ENCODE peak calls at places on chromosomes 4 and X, in seven cellular contexts. One of them, this sample, is unnamed.

GRCh38 chr4:986949-987688 is at the start of gene IDUA:
- DNase-seq in breast epithelium: peak; percentile 70
- DNase-seq in A673: peak; percentile 79
- DNase-seq in uterus: peak; percentile 71
- DNase-seq in heart right ventricle: peak; percentile 78
- DNase-seq in SK-N-SH: peak; percentile 97
- DNase-seq in tibial nerve: peak; percentile 55
- DNase-seq in this sample: peak; percentile 71

GRCh38 chr4:107740950-107741701 is 21.1 kb upstream of the PAPSS1 start:
- DNase-seq in breast epithelium: peak; percentile 60
- DNase-seq in A673: no peak
- DNase-seq in uterus: peak; percentile 67
- DNase-seq in heart right ventricle: peak; percentile 57
- DNase-seq in SK-N-SH: no peak
- DNase-seq in tibial nerve: peak; percentile 63
- DNase-seq in this sample: no peak

GRCh38 chrX:153726286-153727107 is 1.8 kb downstream of the ABCD1 start:
- DNase-seq in breast epithelium: no peak
- DNase-seq in A673: peak; percentile 19
- DNase-seq in uterus: peak; percentile 46
- DNase-seq in heart right ventricle: peak; percentile 62
- DNase-seq in SK-N-SH: peak; percentile 80
- DNase-seq in tibial nerve: peak; percentile 43
- DNase-seq in this sample: peak; percentile 74

GRCh38 chrX:63350979-63351616 is at the start of gene SPIN4:
- DNase-seq in breast epithelium: peak; percentile 80
- DNase-seq in A673: peak; percentile 62
- DNase-seq in uterus: peak; percentile 81
- DNase-seq in heart right ventricle: peak; percentile 81
- DNase-seq in SK-N-SH: peak; percentile 88
- DNase-seq in tibial nerve: peak; percentile 40
- DNase-seq in this sample: peak; percentile 31

GRCh38 chrX:131393426-131393825 is 104.3 kb upstream of the IGSF1 start:
- DNase-seq in breast epithelium: no peak
- DNase-seq in A673: no peak
- DNase-seq in uterus: no peak
- DNase-seq in heart right ventricle: no peak
- DNase-seq in SK-N-SH: no peak
- DNase-seq in tibial nerve: no peak
- DNase-seq in this sample: no peak

GRCh38 chr4:19689511-19689910 is 562.2 kb upstream of the SLIT2 start:
- DNase-seq in breast epithelium: no peak
- DNase-seq in A673: no peak
- DNase-seq in uterus: no peak
- DNase-seq in heart right ventricle: no peak
- DNase-seq in SK-N-SH: no peak
- DNase-seq in tibial nerve: no peak
- DNase-seq in this sample: no peak

GRCh38 chrX:151754641-151755215 is 20.2 kb downstream of the CNGA2 start:
- DNase-seq in breast epithelium: no peak
- DNase-seq in A673: no peak
- DNase-seq in uterus: no peak
- DNase-seq in heart right ventricle: no peak
- DNase-seq in SK-N-SH: no peak
- DNase-seq in tibial nerve: no peak
- DNase-seq in this sample: no peak

GRCh38 chr4:162282711-162283110 is 118.9 kb upstream of the FSTL5 start:
- DNase-seq in breast epithelium: no peak
- DNase-seq in A673: no peak
- DNase-seq in uterus: no peak
- DNase-seq in heart right ventricle: no peak
- DNase-seq in SK-N-SH: no peak
- DNase-seq in tibial nerve: no peak
- DNase-seq in this sample: no peak

GRCh38 chr4:67542076-67542475 is 3.2 kb downstream of the CENPC start:
- DNase-seq in breast epithelium: no peak
- DNase-seq in A673: no peak
- DNase-seq in uterus: no peak
- DNase-seq in heart right ventricle: no peak
- DNase-seq in SK-N-SH: no peak
- DNase-seq in tibial nerve: no peak
- DNase-seq in this sample: no peak

GRCh38 chr4:138870739-138871633 is 144.6 kb upstream of the NOCT start:
- DNase-seq in breast epithelium: peak; percentile 68
- DNase-seq in A673: peak; percentile 85
- DNase-seq in uterus: peak; percentile 60
- DNase-seq in heart right ventricle: peak; percentile 58
- DNase-seq in SK-N-SH: peak; percentile 70
- DNase-seq in tibial nerve: peak; percentile 80
- DNase-seq in this sample: peak; percentile 58

GRCh38 chrX:115892056-115892708 is 278.4 kb upstream of the AGTR2 start:
- DNase-seq in breast epithelium: no peak
- DNase-seq in A673: no peak
- DNase-seq in uterus: no peak
- DNase-seq in heart right ventricle: no peak
- DNase-seq in SK-N-SH: no peak
- DNase-seq in tibial nerve: no peak
- DNase-seq in this sample: no peak

GRCh38 chr4:17766826-17767458 is 14.5 kb downstream of the FAM184B start:
- DNase-seq in breast epithelium: no peak
- DNase-seq in A673: no peak
- DNase-seq in uterus: no peak
- DNase-seq in heart right ventricle: no peak
- DNase-seq in SK-N-SH: no peak
- DNase-seq in tibial nerve: no peak
- DNase-seq in this sample: no peak

GRCh38 chrX:47577424-47577823 is 4.8 kb upstream of the TIMP1 start:
- DNase-seq in breast epithelium: no peak
- DNase-seq in A673: no peak
- DNase-seq in uterus: no peak
- DNase-seq in heart right ventricle: no peak
- DNase-seq in SK-N-SH: no peak
- DNase-seq in tibial nerve: no peak
- DNase-seq in this sample: no peak

GRCh38 chr4:54073481-54073880 is 9.1 kb upstream of the CHIC2 start:
- DNase-seq in breast epithelium: no peak
- DNase-seq in A673: no peak
- DNase-seq in uterus: no peak
- DNase-seq in heart right ventricle: no peak
- DNase-seq in SK-N-SH: no peak
- DNase-seq in tibial nerve: no peak
- DNase-seq in this sample: no peak

GRCh38 chr4:107808572-107808971 is 16.2 kb upstream of the SGMS2 start:
- DNase-seq in breast epithelium: no peak
- DNase-seq in A673: no peak
- DNase-seq in uterus: no peak
- DNase-seq in heart right ventricle: no peak
- DNase-seq in SK-N-SH: no peak
- DNase-seq in tibial nerve: no peak
- DNase-seq in this sample: no peak

GRCh38 chr4:149158852-149159251 is 656.8 kb downstream of the IQCM start:
- DNase-seq in breast epithelium: no peak
- DNase-seq in A673: no peak
- DNase-seq in uterus: no peak
- DNase-seq in heart right ventricle: no peak
- DNase-seq in SK-N-SH: no peak
- DNase-seq in tibial nerve: no peak
- DNase-seq in this sample: no peak

GRCh38 chr4:121792966-121793365 is 8.2 kb upstream of the EXOSC9 start:
- DNase-seq in breast epithelium: no peak
- DNase-seq in A673: no peak
- DNase-seq in uterus: no peak
- DNase-seq in heart right ventricle: no peak
- DNase-seq in SK-N-SH: no peak
- DNase-seq in tibial nerve: no peak
- DNase-seq in this sample: no peak

GRCh38 chr4:122531514-122531913 is 75.0 kb upstream of the IL2 start:
- DNase-seq in breast epithelium: no peak
- DNase-seq in A673: no peak
- DNase-seq in uterus: no peak
- DNase-seq in heart right ventricle: no peak
- DNase-seq in SK-N-SH: no peak
- DNase-seq in tibial nerve: no peak
- DNase-seq in this sample: no peak

GRCh38 chr4:20462426-20463175 is 210.9 kb downstream of the SLIT2 start:
- DNase-seq in breast epithelium: no peak
- DNase-seq in A673: no peak
- DNase-seq in uterus: no peak
- DNase-seq in heart right ventricle: no peak
- DNase-seq in SK-N-SH: peak; percentile 20
- DNase-seq in tibial nerve: no peak
- DNase-seq in this sample: no peak

GRCh38 chr4:189807031-189807430 is 133.6 kb upstream of the FRG1 start:
- DNase-seq in breast epithelium: no peak
- DNase-seq in A673: no peak
- DNase-seq in uterus: no peak
- DNase-seq in heart right ventricle: no peak
- DNase-seq in SK-N-SH: no peak
- DNase-seq in tibial nerve: no peak
- DNase-seq in this sample: no peak

GRCh38 chr4:74394476-74395136 is 29.7 kb downstream of the EREG start:
- DNase-seq in breast epithelium: no peak
- DNase-seq in A673: no peak
- DNase-seq in uterus: no peak
- DNase-seq in heart right ventricle: no peak
- DNase-seq in SK-N-SH: no peak
- DNase-seq in tibial nerve: no peak
- DNase-seq in this sample: no peak

GRCh38 chr4:98673282-98673644 is 14.9 kb upstream of the TSPAN5 start:
- DNase-seq in breast epithelium: no peak
- DNase-seq in A673: no peak
- DNase-seq in uterus: no peak
- DNase-seq in heart right ventricle: no peak
- DNase-seq in SK-N-SH: peak; percentile 16
- DNase-seq in tibial nerve: no peak
- DNase-seq in this sample: no peak

GRCh38 chr4:6893449-6894085 is 16.1 kb upstream of the TBC1D14 start:
- DNase-seq in breast epithelium: no peak
- DNase-seq in A673: no peak
- DNase-seq in uterus: peak; percentile 9
- DNase-seq in heart right ventricle: no peak
- DNase-seq in SK-N-SH: no peak
- DNase-seq in tibial nerve: no peak
- DNase-seq in this sample: no peak
- H3K27ac ChIP-seq in breast epithelium: no peak overlapping the region
- H3K27ac ChIP-seq in A673: no peak overlapping the region
- H3K27ac ChIP-seq in uterus: no peak overlapping the region
- H3K27ac ChIP-seq in heart right ventricle: no peak overlapping the region
- H3K27ac ChIP-seq in SK-N-SH: no peak overlapping the region
- H3K27ac ChIP-seq in tibial nerve: no peak overlapping the region
- H3K27ac ChIP-seq in this sample: no peak overlapping the region

GRCh38 chr4:78534286-78534955 is 17.1 kb upstream of the ANXA3 start:
- DNase-seq in breast epithelium: no peak
- DNase-seq in A673: no peak
- DNase-seq in uterus: no peak
- DNase-seq in heart right ventricle: no peak
- DNase-seq in SK-N-SH: no peak
- DNase-seq in tibial nerve: no peak
- DNase-seq in this sample: no peak
- H3K27ac ChIP-seq in breast epithelium: peak overlapping the region; percentile 88
- H3K27ac ChIP-seq in A673: no peak overlapping the region
- H3K27ac ChIP-seq in uterus: no peak overlapping the region
- H3K27ac ChIP-seq in heart right ventricle: no peak overlapping the region
- H3K27ac ChIP-seq in SK-N-SH: no peak overlapping the region
- H3K27ac ChIP-seq in tibial nerve: peak overlapping the region; percentile 74
- H3K27ac ChIP-seq in this sample: no peak overlapping the region

GRCh38 chr4:8334786-8335460 is 65.4 kb downstream of the HTRA3 start:
- DNase-seq in breast epithelium: no peak
- DNase-seq in A673: no peak
- DNase-seq in uterus: no peak
- DNase-seq in heart right ventricle: no peak
- DNase-seq in SK-N-SH: no peak
- DNase-seq in tibial nerve: no peak
- DNase-seq in this sample: no peak
- H3K27ac ChIP-seq in breast epithelium: no peak overlapping the region
- H3K27ac ChIP-seq in A673: no peak overlapping the region
- H3K27ac ChIP-seq in uterus: no peak overlapping the region
- H3K27ac ChIP-seq in heart right ventricle: no peak overlapping the region
- H3K27ac ChIP-seq in SK-N-SH: no peak overlapping the region
- H3K27ac ChIP-seq in tibial nerve: no peak overlapping the region
- H3K27ac ChIP-seq in this sample: no peak overlapping the region

GRCh38 chr4:127521463-127521862 is 111.3 kb upstream of the INTU start:
- DNase-seq in breast epithelium: no peak
- DNase-seq in A673: no peak
- DNase-seq in uterus: no peak
- DNase-seq in heart right ventricle: no peak
- DNase-seq in SK-N-SH: no peak
- DNase-seq in tibial nerve: no peak
- DNase-seq in this sample: no peak

GRCh38 chr4:127528302-127528701 is 104.5 kb upstream of the INTU start:
- DNase-seq in breast epithelium: no peak
- DNase-seq in A673: no peak
- DNase-seq in uterus: no peak
- DNase-seq in heart right ventricle: no peak
- DNase-seq in SK-N-SH: no peak
- DNase-seq in tibial nerve: no peak
- DNase-seq in this sample: no peak

GRCh38 chr4:127523369-127523768 is 109.4 kb upstream of the INTU start:
- DNase-seq in breast epithelium: no peak
- DNase-seq in A673: no peak
- DNase-seq in uterus: no peak
- DNase-seq in heart right ventricle: no peak
- DNase-seq in SK-N-SH: no peak
- DNase-seq in tibial nerve: no peak
- DNase-seq in this sample: no peak

GRCh38 chr4:127525585-127525984 is 107.2 kb upstream of the INTU start:
- DNase-seq in breast epithelium: no peak
- DNase-seq in A673: no peak
- DNase-seq in uterus: no peak
- DNase-seq in heart right ventricle: no peak
- DNase-seq in SK-N-SH: no peak
- DNase-seq in tibial nerve: no peak
- DNase-seq in this sample: no peak
- H3K27ac ChIP-seq in breast epithelium: no peak overlapping the region
- H3K27ac ChIP-seq in A673: no peak overlapping the region
- H3K27ac ChIP-seq in uterus: no peak overlapping the region
- H3K27ac ChIP-seq in heart right ventricle: no peak overlapping the region
- H3K27ac ChIP-seq in SK-N-SH: no peak overlapping the region
- H3K27ac ChIP-seq in tibial nerve: no peak overlapping the region
- H3K27ac ChIP-seq in this sample: no peak overlapping the region

DNA sequence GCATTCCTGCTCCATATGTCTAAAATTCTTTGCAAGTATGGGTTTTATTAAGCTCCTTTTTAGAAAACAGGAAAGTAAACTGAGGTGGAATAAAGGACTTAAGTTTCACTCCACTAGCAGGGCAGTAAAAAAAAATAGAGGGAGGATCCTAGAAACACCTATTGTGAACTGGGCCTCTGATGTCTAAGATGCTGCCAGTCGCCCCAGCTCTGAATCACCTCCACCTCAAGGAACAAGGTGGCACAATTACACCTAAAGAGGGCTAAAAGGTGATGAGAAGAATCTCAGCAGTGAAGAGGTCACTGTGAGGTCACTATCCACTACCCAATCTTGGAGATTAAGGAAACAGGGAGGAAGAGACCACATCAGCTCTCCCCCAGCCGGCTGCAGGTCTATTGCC is 141.7 kb upstream of the FAM241A start:
- DNase-seq in breast epithelium: no peak
- DNase-seq in A673: no peak
- DNase-seq in uterus: no peak
- DNase-seq in heart right ventricle: no peak
- DNase-seq in SK-N-SH: no peak
- DNase-seq in tibial nerve: no peak
- DNase-seq in this sample: no peak
- H3K27ac ChIP-seq in breast epithelium: no peak overlapping the region
- H3K27ac ChIP-seq in A673: no peak overlapping the region
- H3K27ac ChIP-seq in uterus: no peak overlapping the region
- H3K27ac ChIP-seq in heart right ventricle: no peak overlapping the region
- H3K27ac ChIP-seq in SK-N-SH: no peak overlapping the region
- H3K27ac ChIP-seq in tibial nerve: no peak overlapping the region
- H3K27ac ChIP-seq in this sample: no peak overlapping the region

This sample was measured in substantia nigra.